ENCODE peak calls at places on chromosomes 1 and 21, in four cellular contexts. One of them, this sample, is unnamed.

GRCh38 chr1:156493154-156493631 is 7.4 kb downstream of the MEF2D start:
- DNase-seq in SK-N-SH: no peak
- DNase-seq in K562: no peak
- DNase-seq in sigmoid colon: no peak
- DNase-seq in this sample: peak; percentile 75

GRCh38 chr1:170461362-170461761 is 70.6 kb upstream of the GORAB start:
- DNase-seq in SK-N-SH: no peak
- DNase-seq in K562: no peak
- DNase-seq in sigmoid colon: no peak
- DNase-seq in this sample: no peak

GRCh38 chr1:108817016-108817415 is 39.9 kb downstream of the AKNAD1 start:
- DNase-seq in SK-N-SH: no peak
- DNase-seq in K562: no peak
- DNase-seq in sigmoid colon: no peak
- DNase-seq in this sample: no peak

GRCh38 chr1:111961773-111962565 is 27.5 kb downstream of the KCND3 start:
- DNase-seq in K562: no peak
- DNase-seq in SK-N-SH: no peak
- DNase-seq in sigmoid colon: no peak
- DNase-seq in this sample: no peak

GRCh38 chr1:156599811-156600210 is 1.5 kb downstream of the GPATCH4 start:
- DNase-seq in sigmoid colon: no peak
- DNase-seq in SK-N-SH: no peak
- DNase-seq in K562: peak; percentile 46
- DNase-seq in this sample: no peak

GRCh38 chr1:221272940-221273339 is 393.7 kb downstream of the HLX start:
- DNase-seq in K562: no peak
- DNase-seq in SK-N-SH: no peak
- DNase-seq in sigmoid colon: no peak
- DNase-seq in this sample: no peak

GRCh38 chr1:225923381-225923691 is 714 bp downstream of the PYCR2 start:
- DNase-seq in sigmoid colon: no peak
- DNase-seq in SK-N-SH: no peak
- DNase-seq in K562: no peak
- DNase-seq in this sample: no peak

GRCh38 chr1:228650946-228651345 is 84.3 kb upstream of the RHOU start:
- DNase-seq in SK-N-SH: no peak
- DNase-seq in K562: no peak
- DNase-seq in sigmoid colon: no peak
- DNase-seq in this sample: no peak

GRCh38 chr1:42479621-42480020 is 16.5 kb downstream of the CCDC30 start:
- DNase-seq in sigmoid colon: no peak
- DNase-seq in K562: peak; percentile 15
- DNase-seq in SK-N-SH: no peak
- DNase-seq in this sample: no peak

GRCh38 chr1:40626383-40626770 is 39.1 kb downstream of the RIMS3 start:
- DNase-seq in SK-N-SH: no peak
- DNase-seq in K562: no peak
- DNase-seq in sigmoid colon: no peak
- DNase-seq in this sample: no peak

DNA sequence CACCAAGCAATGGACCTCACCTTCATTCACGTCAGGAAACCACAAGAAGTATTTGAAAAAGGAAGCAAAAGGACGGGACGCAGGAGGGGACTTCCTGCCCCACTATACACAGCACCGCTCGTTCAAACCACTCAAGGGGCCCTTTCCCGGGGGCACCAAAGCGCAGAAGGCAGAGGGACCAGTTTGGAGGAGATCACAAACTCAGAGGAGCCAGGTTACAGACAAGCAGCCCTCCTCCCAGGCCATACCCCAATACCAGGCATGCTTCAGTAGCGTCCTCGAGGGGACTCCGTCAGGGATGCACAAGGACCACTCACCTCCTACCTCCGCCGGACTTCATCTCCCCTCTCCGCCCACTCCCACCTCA is 685 bp downstream of the CRTC2 start:
- DNase-seq in K562: no peak
- DNase-seq in sigmoid colon: no peak
- DNase-seq in SK-N-SH: no peak
- DNase-seq in this sample: no peak
- H3K27ac ChIP-seq in K562: peak overlapping the region; percentile 83
- H3K27ac ChIP-seq in sigmoid colon: peak overlapping the region; percentile 96
- H3K27ac ChIP-seq in SK-N-SH: peak overlapping the region; percentile 88
- H3K27ac ChIP-seq in this sample: peak overlapping the region; percentile 97

GRCh38 chr21:32771134-32771523 is 426 bp downstream of the PAXBP1 start:
- DNase-seq in K562: peak; percentile 65
- DNase-seq in SK-N-SH: peak; percentile 80
- DNase-seq in sigmoid colon: peak; percentile 84
- DNase-seq in this sample: peak; percentile 58

GRCh38 chr21:32770514-32771133 is 931 bp downstream of the PAXBP1 start:
- DNase-seq in sigmoid colon: no peak
- DNase-seq in K562: peak; percentile 17
- DNase-seq in SK-N-SH: no peak
- DNase-seq in this sample: no peak

GRCh38 chr21:32772281-32773047 is 909 bp upstream of the PAXBP1 start:
- DNase-seq in sigmoid colon: no peak
- DNase-seq in SK-N-SH: peak; percentile 29
- DNase-seq in K562: peak; percentile 75
- DNase-seq in this sample: peak; percentile 44

GRCh38 chr21:32764186-32764585 is 7.4 kb downstream of the PAXBP1 start:
- DNase-seq in sigmoid colon: no peak
- DNase-seq in SK-N-SH: no peak
- DNase-seq in K562: no peak
- DNase-seq in this sample: no peak

GRCh38 chr21:32768530-32768929 is 3.0 kb downstream of the PAXBP1 start:
- DNase-seq in SK-N-SH: no peak
- DNase-seq in K562: no peak
- DNase-seq in sigmoid colon: no peak
- DNase-seq in this sample: no peak
- H3K4me3 ChIP-seq in SK-N-SH: no peak overlapping the region
- H3K4me3 ChIP-seq in K562: no peak overlapping the region
- H3K4me3 ChIP-seq in sigmoid colon: no peak overlapping the region
- H3K4me3 ChIP-seq in this sample: peak overlapping the region; percentile 84

GRCh38 chr1:234603221-234604204 is 6.5 kb downstream of the IRF2BP2 start:
- DNase-seq in sigmoid colon: no peak
- DNase-seq in K562: peak; percentile 62
- DNase-seq in SK-N-SH: no peak
- DNase-seq in this sample: no peak
- TF ChIP-seq POLR2AphosphoS5 in sigmoid colon: peak; percentile 43
- TF ChIP-seq POLR2AphosphoS5 in K562: no peak
- TF ChIP-seq POLR2AphosphoS5 in SK-N-SH: no peak
- TF ChIP-seq POLR2AphosphoS5 in this sample: peak; percentile 53

GRCh38 chr1:101463195-101463594 is 226.4 kb downstream of the S1PR1 start:
- DNase-seq in K562: no peak
- DNase-seq in sigmoid colon: no peak
- DNase-seq in SK-N-SH: no peak
- DNase-seq in this sample: no peak

GRCh38 chr1:101465941-101466340 is 229.1 kb downstream of the S1PR1 start:
- DNase-seq in K562: no peak
- DNase-seq in SK-N-SH: no peak
- DNase-seq in sigmoid colon: no peak
- DNase-seq in this sample: no peak

GRCh38 chr1:101460709-101461108 is 223.9 kb downstream of the S1PR1 start:
- DNase-seq in sigmoid colon: no peak
- DNase-seq in K562: no peak
- DNase-seq in SK-N-SH: no peak
- DNase-seq in this sample: no peak
- H3K27ac ChIP-seq in sigmoid colon: no peak overlapping the region
- H3K27ac ChIP-seq in K562: no peak overlapping the region
- H3K27ac ChIP-seq in SK-N-SH: no peak overlapping the region
- H3K27ac ChIP-seq in this sample: no peak overlapping the region

GRCh38 chr1:150925080-150925479 is 1.1 kb upstream of the SETDB1 start:
- DNase-seq in sigmoid colon: no peak
- DNase-seq in SK-N-SH: no peak
- DNase-seq in K562: no peak
- DNase-seq in this sample: no peak
- H3K4me3 ChIP-seq in sigmoid colon: no peak overlapping the region
- H3K4me3 ChIP-seq in SK-N-SH: no peak overlapping the region
- H3K4me3 ChIP-seq in K562: no peak overlapping the region
- H3K4me3 ChIP-seq in this sample: peak overlapping the region; percentile 82

GRCh38 chr1:76073471-76073870 is 1.1 kb upstream of the ST6GALNAC3 start:
- DNase-seq in sigmoid colon: no peak
- DNase-seq in K562: no peak
- DNase-seq in SK-N-SH: no peak
- DNase-seq in this sample: no peak

GRCh38 chr1:76075877-76076276 is 1.3 kb downstream of the ST6GALNAC3 start:
- DNase-seq in K562: no peak
- DNase-seq in sigmoid colon: no peak
- DNase-seq in SK-N-SH: no peak
- DNase-seq in this sample: no peak

GRCh38 chr1:76070538-76070937 is 4.0 kb upstream of the ST6GALNAC3 start:
- DNase-seq in SK-N-SH: no peak
- DNase-seq in sigmoid colon: no peak
- DNase-seq in K562: no peak
- DNase-seq in this sample: no peak

GRCh38 chr1:76075188-76075489 is 593 bp downstream of the ST6GALNAC3 start:
- DNase-seq in sigmoid colon: no peak
- DNase-seq in K562: no peak
- DNase-seq in SK-N-SH: no peak
- DNase-seq in this sample: no peak

GRCh38 chr1:76074321-76075187 is at the start of gene ST6GALNAC3:
- DNase-seq in K562: peak; percentile 73
- DNase-seq in sigmoid colon: peak; percentile 88
- DNase-seq in SK-N-SH: peak; percentile 95
- DNase-seq in this sample: peak; percentile 82
- TF ChIP-seq POLR2AphosphoS5 in K562: no peak
- TF ChIP-seq POLR2AphosphoS5 in sigmoid colon: peak; percentile 77
- TF ChIP-seq POLR2AphosphoS5 in SK-N-SH: peak; percentile 73
- TF ChIP-seq POLR2AphosphoS5 in this sample: peak; percentile 58

GRCh38 chr1:15453773-15454172 is 2.8 kb upstream of the CELA2A start:
- DNase-seq in sigmoid colon: no peak
- DNase-seq in K562: no peak
- DNase-seq in SK-N-SH: no peak
- DNase-seq in this sample: no peak

GRCh38 chr1:15457484-15458027 is 1.0 kb downstream of the CELA2A start:
- DNase-seq in K562: no peak
- DNase-seq in sigmoid colon: no peak
- DNase-seq in SK-N-SH: no peak
- DNase-seq in this sample: peak; percentile 40

GRCh38 chr1:15454256-15454655 is 2.3 kb upstream of the CELA2A start:
- DNase-seq in sigmoid colon: no peak
- DNase-seq in K562: no peak
- DNase-seq in SK-N-SH: no peak
- DNase-seq in this sample: peak; percentile 71

GRCh38 chr1:15455522-15455921 is 1.0 kb upstream of the CELA2A start:
- DNase-seq in sigmoid colon: no peak
- DNase-seq in SK-N-SH: no peak
- DNase-seq in K562: no peak
- DNase-seq in this sample: no peak

GRCh38 chr1:15456313-15456954 is at the start of gene CELA2A:
- DNase-seq in K562: peak; percentile 68
- DNase-seq in sigmoid colon: no peak
- DNase-seq in SK-N-SH: no peak
- DNase-seq in this sample: no peak
- H3K27ac ChIP-seq in K562: no peak within 1 kb of the TSS
- H3K27ac ChIP-seq in sigmoid colon: no peak within 1 kb of the TSS
- H3K27ac ChIP-seq in SK-N-SH: no peak within 1 kb of the TSS
- H3K27ac ChIP-seq in this sample: peak within 1 kb of the TSS; percentile 37

GRCh38 chr21:33380483-33380998 is 22.7 kb upstream of the IFNGR2 start:
- DNase-seq in sigmoid colon: peak; percentile 90
- DNase-seq in K562: peak; percentile 86
- DNase-seq in SK-N-SH: no peak
- DNase-seq in this sample: peak; percentile 86
- H3K4me3 ChIP-seq in sigmoid colon: no peak overlapping the region
- H3K4me3 ChIP-seq in K562: no peak overlapping the region
- H3K4me3 ChIP-seq in SK-N-SH: no peak overlapping the region
- H3K4me3 ChIP-seq in this sample: no peak overlapping the region

GRCh38 chr1:31955917-31956736 is 18.0 kb upstream of the PTP4A2 start:
- DNase-seq in K562: peak; percentile 97
- DNase-seq in sigmoid colon: peak; percentile 93
- DNase-seq in SK-N-SH: no peak
- DNase-seq in this sample: peak; percentile 90

GRCh38 chr1:31959521-31959920 is 21.4 kb upstream of the PTP4A2 start:
- DNase-seq in K562: no peak
- DNase-seq in SK-N-SH: no peak
- DNase-seq in sigmoid colon: no peak
- DNase-seq in this sample: no peak

GRCh38 chr1:31954607-31955283 is 16.6 kb upstream of the PTP4A2 start:
- DNase-seq in K562: peak; percentile 84
- DNase-seq in SK-N-SH: no peak
- DNase-seq in sigmoid colon: peak; percentile 97
- DNase-seq in this sample: peak; percentile 85

GRCh38 chr1:31959941-31960340 is 21.8 kb upstream of the PTP4A2 start:
- DNase-seq in K562: no peak
- DNase-seq in sigmoid colon: peak; percentile 74
- DNase-seq in SK-N-SH: no peak
- DNase-seq in this sample: no peak

GRCh38 chr1:31957701-31958674 is 19.8 kb upstream of the PTP4A2 start:
- DNase-seq in K562: peak; percentile 88
- DNase-seq in SK-N-SH: no peak
- DNase-seq in sigmoid colon: no peak
- DNase-seq in this sample: no peak
- TF ChIP-seq POLR2AphosphoS5 in K562: no peak
- TF ChIP-seq POLR2AphosphoS5 in SK-N-SH: no peak
- TF ChIP-seq POLR2AphosphoS5 in sigmoid colon: no peak
- TF ChIP-seq POLR2AphosphoS5 in this sample: no peak

This sample was measured in stomach.